ENCODE peak calls at places on chromosomes 7 and 10, in six cellular contexts. U is left ventricle myocardium inferior; J is CD4-positive, CD25-positive, alpha-beta regulatory T cell; O is KBM-7; H is Calu3; A is H1. I is an unnamed sample.

GRCh38 chr7:140059288-140060242 is 3.2 kb downstream of the PARP12 start:
- DNase-seq in U (peak), J (no peak), O (peak), H (peak), A (no peak), I (no peak)

GRCh38 chr7:139673230-139673629 is 104.6 kb downstream of the HIPK2 start:
- DNase-seq in U (no peak), J (no peak), O (no peak), H (no peak), A (peak), I (no peak)

GRCh38 chr7:2892571-2892970 is 48.5 kb upstream of the GNA12 start:
- DNase-seq in U (no peak), J (no peak), O (no peak), H (no peak), A (no peak), I (no peak)

GRCh38 chr7:19464751-19465150 is 244.1 kb downstream of the POLR1F start:
- DNase-seq in U (no peak), J (no peak), O (no peak), H (no peak), A (no peak), I (no peak)

GRCh38 chr7:157712666-157713235 is 375.9 kb downstream of the DNAJB6 start:
- DNase-seq in U (no peak), J (no peak), O (no peak), H (no peak), A (no peak), I (no peak)

GRCh38 chr10:73406863-73407262 is 7.0 kb downstream of the ANXA7 start:
- DNase-seq in U (no peak), J (no peak), O (no peak), H (no peak), A (no peak), I (no peak)

GRCh38 chr10:29130190-29130673 is 158.6 kb upstream of the LYZL1 start:
- DNase-seq in U (no peak), J (no peak), O (peak), H (peak), A (no peak), I (no peak)

GRCh38 chr10:28922127-28922526 is 244.8 kb downstream of the BAMBI start:
- DNase-seq in U (no peak), J (no peak), O (no peak), H (peak), A (no peak), I (no peak)

GRCh38 chr7:39621261-39621660 is 2.1 kb upstream of the RALA start:
- DNase-seq in U (no peak), J (no peak), O (no peak), H (no peak), A (no peak), I (no peak)

GRCh38 chr10:30098624-30099023 is 39.2 kb upstream of the JCAD start:
- DNase-seq in U (no peak), J (no peak), O (peak), H (no peak), A (no peak), I (no peak)

GRCh38 chr10:125868372-125868975 is 12.6 kb downstream of the DHX32 start:
- DNase-seq in U (no peak), J (no peak), O (peak), H (peak), A (no peak), I (no peak)

GRCh38 chr7:42915356-42915755 is 3.5 kb upstream of the C7orf25 start:
- DNase-seq in U (no peak), J (no peak), O (no peak), H (no peak), A (no peak), I (no peak)

GRCh38 chr10:129888784-129889616 is 75.1 kb downstream of the EBF3 start:
- DNase-seq in U (peak), J (no peak), O (peak), H (peak), A (peak), I (peak)

GRCh38 chr10:58397830-58398229 is 12.6 kb downstream of the TFAM start:
- DNase-seq in U (no peak), J (no peak), O (no peak), H (no peak), A (no peak), I (no peak)

GRCh38 chr7:130895006-130895750 is 161.2 kb upstream of the KLF14 start:
- DNase-seq in U (no peak), J (no peak), O (no peak), H (no peak), A (no peak), I (no peak)

GRCh38 chr10:76396126-76396525 is 964.7 kb downstream of the LRMDA start:
- DNase-seq in U (no peak), J (no peak), O (no peak), H (no peak), A (no peak), I (no peak)

GRCh38 chr7:69967699-69968450 is 369.6 kb downstream of the AUTS2 start:
- DNase-seq in U (no peak), J (no peak), O (no peak), H (no peak), A (no peak), I (no peak)

GRCh38 chr10:85927952-85928677 is 438.5 kb downstream of the GRID1 start:
- DNase-seq in U (peak), J (no peak), O (no peak), H (no peak), A (no peak), I (no peak)

GRCh38 chr10:87861034-87861433 is 2.3 kb downstream of the KLLN start:
- DNase-seq in U (no peak), J (no peak), O (no peak), H (no peak), A (no peak), I (no peak)

GRCh38 chr10:114539623-114540022 is 118.5 kb downstream of the ABLIM1 start:
- DNase-seq in U (no peak), J (no peak), O (no peak), H (no peak), A (no peak), I (no peak)

GRCh38 chr7:142808802-142809583 is 38.2 kb downstream of the PRSS2 start:
- DNase-seq in U (no peak), J (peak), O (peak), H (peak), A (no peak), I (no peak)

GRCh38 chr10:97553575-97554100 is 18.9 kb upstream of the ANKRD2 start:
- DNase-seq in U (peak), J (peak), O (peak), H (peak), A (no peak), I (peak)

GRCh38 chr7:3301831-3302618 is 973 bp downstream of the SDK1 start:
- DNase-seq in U (no peak), J (no peak), O (peak), H (peak), A (no peak), I (no peak)

GRCh38 chr10:103528551-103528950 is 35.0 kb downstream of the NEURL1 start:
- DNase-seq in U (no peak), J (no peak), O (no peak), H (no peak), A (no peak), I (no peak)

GRCh38 chr10:110348351-110348750 is 43.6 kb upstream of the SMNDC1 start:
- DNase-seq in U (no peak), J (no peak), O (no peak), H (no peak), A (no peak), I (no peak)

GRCh38 chr10:119769886-119770285 is 44.0 kb downstream of the INPP5F start:
- DNase-seq in U (no peak), J (no peak), O (peak), H (no peak), A (no peak), I (no peak)

GRCh38 chr7:7718461-7718860 is at the start of gene RPA3:
- DNase-seq in U (no peak), J (no peak), O (no peak), H (no peak), A (no peak), I (no peak)

GRCh38 chr7:150947761-150948680 is 30.1 kb downstream of the KCNH2 start:
- DNase-seq in U (peak), J (no peak), O (no peak), H (no peak), A (no peak), I (no peak)

GRCh38 chr7:43761382-43761781 is 2.9 kb downstream of the BLVRA start:
- DNase-seq in U (no peak), J (no peak), O (no peak), H (no peak), A (no peak), I (no peak)

GRCh38 chr10:130160775-130161174 is 24.6 kb downstream of the GLRX3 start:
- DNase-seq in U (no peak), J (no peak), O (no peak), H (no peak), A (no peak), I (no peak)

GRCh38 chr10:100311307-100311706 is 18.7 kb downstream of the PKD2L1 start:
- DNase-seq in U (no peak), J (no peak), O (no peak), H (no peak), A (no peak), I (no peak)